ENCODE peak calls at places on chromosome X, in four cellular contexts. Q, G, N and I are unnamed samples.

GRCh38 chrX:115584715-115585114 is 23.7 kb downstream of the PLS3 start:
- DNase-seq in Q (no peak), G (peak; percentile 66), N (no peak), I (no peak)

GRCh38 chrX:30577362-30577961 is at the start of gene TASL:
- DNase-seq in Q (no peak), G (no peak), N (no peak), I (no peak)

GRCh38 chrX:114962209-114962608 is 55.2 kb downstream of the IL13RA2 start:
- DNase-seq in Q (no peak), G (no peak), N (no peak), I (no peak)

GRCh38 chrX:118807151-118808017 is 16.2 kb upstream of the ZCCHC12 start:
- DNase-seq in Q (peak; percentile 49), G (peak; percentile 24), N (no peak), I (peak; percentile 14)

GRCh38 chrX:57933321-57933720 is 23.1 kb upstream of the ZXDA start:
- DNase-seq in Q (no peak), G (no peak), N (no peak), I (no peak)

GRCh38 chrX:67583171-67583570 is 39.4 kb downstream of the AR start:
- DNase-seq in Q (no peak), G (no peak), N (no peak), I (no peak)

GRCh38 chrX:133414399-133415275 is 652 bp downstream of the GPC4 start:
- DNase-seq in Q (no peak), G (peak; percentile 28), N (no peak), I (no peak)

GRCh38 chrX:107563851-107564250 is 64.5 kb upstream of the PRPS1 start:
- DNase-seq in Q (no peak), G (no peak), N (no peak), I (no peak)

GRCh38 chrX:97847885-97848679 is 964.4 kb downstream of the RPA4 start:
- DNase-seq in Q (no peak), G (no peak), N (no peak), I (no peak)

GRCh38 chrX:1462596-1463251 is 10.0 kb upstream of the ASMTL start:
- DNase-seq in Q (no peak), G (peak; percentile 92), N (no peak), I (no peak)

GRCh38 chrX:132718411-132718810 is 229.6 kb upstream of the MBNL3 start:
- DNase-seq in Q (no peak), G (no peak), N (no peak), I (no peak)

GRCh38 chrX:100408643-100409315 is 1.3 kb downstream of the PCDH19 start:
- DNase-seq in Q (no peak), G (no peak), N (no peak), I (no peak)

GRCh38 chrX:17689971-17690409 is 47.3 kb upstream of the SCML1 start:
- DNase-seq in Q (peak; percentile 61), G (peak; percentile 52), N (no peak), I (peak; percentile 56)

GRCh38 chrX:38880460-38880859 is 79.2 kb downstream of the MID1IP1 start:
- DNase-seq in Q (peak; percentile 20), G (peak; percentile 67), N (no peak), I (no peak)

GRCh38 chrX:134747006-134747405 is 88.7 kb upstream of the PLAC1 start:
- DNase-seq in Q (no peak), G (no peak), N (no peak), I (no peak)

GRCh38 chrX:56978172-56978571 is 17.2 kb downstream of the SPIN3 start:
- DNase-seq in Q (peak; percentile 39), G (peak; percentile 19), N (no peak), I (peak; percentile 33)

GRCh38 chrX:42948723-42949122 is 170.8 kb upstream of the PPP1R2C start:
- DNase-seq in Q (no peak), G (no peak), N (no peak), I (no peak)

GRCh38 chrX:44291468-44292116 is 51.9 kb downstream of the EFHC2 start:
- DNase-seq in Q (no peak), G (no peak), N (no peak), I (no peak)

GRCh38 chrX:14802943-14803710 is 69.7 kb downstream of the FANCB start:
- DNase-seq in Q (no peak), G (peak; percentile 6), N (no peak), I (no peak)

GRCh38 chrX:72094894-72095293 is 36.8 kb downstream of the RTL5 start:
- DNase-seq in Q (no peak), G (peak; percentile 23), N (no peak), I (no peak)

GRCh38 chrX:39527045-39527444 is 570.7 kb downstream of the BCOR start:
- DNase-seq in Q (no peak), G (peak; percentile 75), N (no peak), I (no peak)

GRCh38 chrX:69424161-69424560 is 80.0 kb upstream of the NALF2 start:
- DNase-seq in Q (no peak), G (no peak), N (no peak), I (no peak)

GRCh38 chrX:56308726-56309125 is 76.6 kb downstream of the KLF8 start:
- DNase-seq in Q (no peak), G (no peak), N (no peak), I (peak; percentile 3)

GRCh38 chrX:139475432-139475831 is 55.1 kb upstream of the F9 start:
- DNase-seq in Q (no peak), G (no peak), N (no peak), I (no peak)

GRCh38 chrX:53383376-53384087 is 38.9 kb downstream of the SMC1A start:
- DNase-seq in Q (no peak), G (no peak), N (no peak), I (no peak)

GRCh38 chrX:150156615-150157014 is 206.5 kb upstream of the MAMLD1 start:
- DNase-seq in Q (no peak), G (no peak), N (no peak), I (no peak)

GRCh38 chrX:56289449-56289848 is 57.3 kb downstream of the KLF8 start:
- DNase-seq in Q (no peak), G (no peak), N (no peak), I (no peak)

GRCh38 chrX:332916-333610 is 14.5 kb upstream of the GTPBP6 start:
- DNase-seq in Q (no peak), G (no peak), N (no peak), I (no peak)

GRCh38 chrX:102849396-102849795 is 87.7 kb upstream of the RAB40AL start:
- DNase-seq in Q (no peak), G (no peak), N (no peak), I (no peak)

GRCh38 chrX:119398974-119399771 is at the start of gene SLC25A43:
- DNase-seq in Q (peak; percentile 25), G (peak; percentile 31), N (no peak), I (no peak)

GRCh38 chrX:15564981-15565579 is 35.7 kb downstream of the ACE2 start:
- DNase-seq in Q (peak; percentile 63), G (peak; percentile 49), N (no peak), I (peak; percentile 67)

GRCh38 chrX:74422029-74422352 is 698 bp downstream of the SLC16A2 start:
- DNase-seq in Q (no peak), G (no peak), N (no peak), I (no peak)

GRCh38 chrX:24020280-24020876 is 6.6 kb downstream of the KLHL15 start:
- DNase-seq in Q (no peak), G (peak; percentile 29), N (no peak), I (no peak)

GRCh38 chrX:46376246-46376885 is 168.9 kb downstream of the ZNF674 start:
- DNase-seq in Q (peak; percentile 14), G (peak; percentile 56), N (no peak), I (peak; percentile 20)

GRCh38 chrX:120145295-120145925 is 13.0 kb upstream of the RHOXF2 start:
- DNase-seq in Q (no peak), G (no peak), N (no peak), I (no peak)

GRCh38 chrX:103608305-103608963 is 671 bp downstream of the TCEAL3 start:
- DNase-seq in Q (peak; percentile 27), G (no peak), N (no peak), I (peak; percentile 18)

GRCh38 chrX:1242901-1243402 is 25.7 kb upstream of the CSF2RA start:
- DNase-seq in Q (no peak), G (no peak), N (no peak), I (no peak)

GRCh38 chrX:68090266-68090665 is 343.0 kb downstream of the OPHN1 start:
- DNase-seq in Q (no peak), G (no peak), N (no peak), I (no peak)

GRCh38 chrX:110201799-110202198 is 116.1 kb downstream of the AMMECR1 start:
- DNase-seq in Q (no peak), G (no peak), N (no peak), I (no peak)

GRCh38 chrX:153569475-153569874 is 29.5 kb downstream of the CCNQ start:
- DNase-seq in Q (no peak), G (no peak), N (no peak), I (no peak)

GRCh38 chrX:153565996-153566580 is 32.9 kb downstream of the CCNQ start:
- DNase-seq in Q (no peak), G (no peak), N (no peak), I (no peak)

GRCh38 chrX:153572601-153573000 is 26.3 kb downstream of the CCNQ start:
- DNase-seq in Q (no peak), G (no peak), N (no peak), I (no peak)

GRCh38 chrX:153571159-153571908 is 27.6 kb downstream of the CCNQ start:
- DNase-seq in Q (no peak), G (no peak), N (no peak), I (no peak)

GRCh38 chrX:153568612-153569011 is 30.3 kb downstream of the CCNQ start:
- DNase-seq in Q (no peak), G (no peak), N (no peak), I (no peak)
- TF ChIP-seq CTCF in Q (no peak), G (no peak), N (no peak), I (no peak)

GRCh38 chrX:10819973-10820372 is 199.6 kb upstream of the MID1 start:
- DNase-seq in Q (no peak), G (no peak), N (no peak), I (no peak)

GRCh38 chrX:10818651-10819050 is 198.3 kb upstream of the MID1 start:
- DNase-seq in Q (no peak), G (no peak), N (no peak), I (no peak)

GRCh38 chrX:10821293-10821692 is 200.9 kb upstream of the MID1 start:
- DNase-seq in Q (no peak), G (no peak), N (no peak), I (no peak)
- H3K4me1 ChIP-seq in Q (no peaks in the 10 kb centered on the region), G (no peaks in the 10 kb centered on the region), N (no peaks in the 10 kb centered on the region), I (no peaks in the 10 kb centered on the region)

DNA sequence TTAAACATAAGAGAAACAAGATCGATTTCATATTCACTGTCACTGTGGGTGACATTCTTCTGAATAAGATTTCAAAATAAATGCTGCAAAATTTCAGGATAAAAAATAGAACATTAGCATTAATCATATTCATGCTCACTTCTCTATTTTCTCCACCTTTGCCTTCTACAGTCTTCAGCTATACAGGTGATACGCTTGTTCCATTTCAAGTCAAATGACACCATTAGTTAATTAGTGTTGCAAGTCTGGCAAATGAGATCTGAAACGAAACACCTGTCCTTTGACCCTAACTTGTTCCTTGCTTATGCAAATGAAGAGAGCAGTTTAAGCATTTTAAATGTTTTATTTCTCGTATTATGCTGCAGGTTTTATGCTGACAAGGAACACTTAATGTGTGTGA is 667.5 kb upstream of the MAGEB2 start:
- DNase-seq in Q (no peak), G (no peak), N (no peak), I (no peak)
- H3K4me3 ChIP-seq in Q (no peak overlapping the region), G (no peak overlapping the region), N (no peak overlapping the region), I (no peak overlapping the region)

GRCh38 chrX:125507119-125507518 is 187.4 kb downstream of the TEX13C start:
- DNase-seq in Q (no peak), G (peak; percentile 30), N (no peak), I (no peak)
- TF ChIP-seq CTCF in Q (no peak), G (no peak), N (no peak), I (no peak)

GRCh38 chrX:137424679-137425078 is 141.2 kb upstream of the ZIC3 start:
- DNase-seq in Q (no peak), G (no peak), N (no peak), I (no peak)
- H3K4me1 ChIP-seq in Q (peaks cover 4% of the 10 kb centered on the region), G (no peaks in the 10 kb centered on the region), N (peaks cover 26% of the 10 kb centered on the region), I (no peaks in the 10 kb centered on the region)